ENCODE peak calls at places on chromosomes 13 and 19, in six cellular contexts. Z, S, O, P, Q and R are unnamed samples.

GRCh38 chr13:98556968-98557591 is 19.8 kb downstream of the STK24 start:
- DNase-seq in Q (no peak), O (no peak), P (no peak), S (peak), Z (no peak), R (no peak)

GRCh38 chr13:89490661-89491060 is 1819.5 kb downstream of the SLITRK5 start:
- DNase-seq in P (no peak), O (no peak), S (no peak), Q (no peak), Z (no peak), R (no peak)

GRCh38 chr13:39776439-39776838 is 121.0 kb downstream of the COG6 start:
- DNase-seq in S (no peak), P (no peak), O (peak), Q (no peak), Z (no peak), R (no peak)

GRCh38 chr19:1956868-1957492 is 16.0 kb downstream of the CSNK1G2 start:
- DNase-seq in Q (peak), S (no peak), P (no peak), Z (no peak), O (no peak), R (no peak)

GRCh38 chr19:33290956-33291622 is 11.2 kb downstream of the CEBPA start:
- DNase-seq in O (no peak), S (no peak), P (no peak), Z (no peak), Q (no peak), R (no peak)

GRCh38 chr13:25489238-25489637 is 117.5 kb downstream of the ATP8A2 start:
- DNase-seq in P (no peak), Q (no peak), S (no peak), Z (no peak), O (no peak), R (no peak)

GRCh38 chr19:47310819-47311218 is 1.2 kb downstream of the C5AR1 start:
- DNase-seq in S (no peak), P (peak), O (no peak), Z (no peak), Q (no peak), R (no peak)

GRCh38 chr13:24497742-24498141 is 14.8 kb downstream of the PARP4 start:
- DNase-seq in Z (no peak), S (no peak), Q (no peak), P (no peak), O (no peak), R (no peak)

GRCh38 chr13:40031031-40031430 is 375.6 kb downstream of the COG6 start:
- DNase-seq in O (no peak), Z (no peak), Q (no peak), P (no peak), S (no peak), R (no peak)

GRCh38 chr19:3459322-3459881 is 20.9 kb downstream of the SMIM24 start:
- DNase-seq in S (no peak), P (peak), Z (no peak), Q (peak), O (no peak), R (no peak)

GRCh38 chr19:23698711-23699520 is 11.9 kb upstream of the ZNF675 start:
- DNase-seq in O (no peak), P (no peak), S (no peak), Z (no peak), Q (no peak), R (no peak)

GRCh38 chr13:109610517-109610916 is 175.9 kb downstream of the IRS2 start:
- DNase-seq in Q (no peak), O (no peak), Z (peak), P (peak), S (peak), R (no peak)

GRCh38 chr19:31262673-31263308 is 86.4 kb downstream of the TSHZ3 start:
- DNase-seq in O (no peak), S (no peak), P (peak), Z (no peak), Q (no peak), R (no peak)

GRCh38 chr19:3163230-3163886 is 15.2 kb upstream of the S1PR4 start:
- DNase-seq in Q (peak), O (peak), P (no peak), Z (peak), S (peak), R (peak)

GRCh38 chr13:112441779-112442310 is 65.7 kb downstream of the SPACA7 start:
- DNase-seq in O (no peak), Q (no peak), S (no peak), Z (no peak), P (no peak), R (no peak)

GRCh38 chr13:40774672-40775071 is 3.7 kb upstream of the MRPS31 start:
- DNase-seq in P (no peak), O (no peak), Z (no peak), S (no peak), Q (no peak), R (no peak)

GRCh38 chr19:36379510-36379819 is 464 bp upstream of the ZFP14 start:
- DNase-seq in S (no peak), Z (no peak), Q (no peak), P (no peak), O (no peak), R (no peak)

GRCh38 chr19:49587227-49587626 is 3.8 kb upstream of the PRR12 start:
- DNase-seq in S (no peak), O (no peak), Z (no peak), P (no peak), Q (no peak), R (no peak)

GRCh38 chr13:112202266-112202665 is 135.3 kb downstream of the SOX1 start:
- DNase-seq in S (no peak), O (no peak), P (no peak), Q (no peak), Z (no peak), R (no peak)

GRCh38 chr13:80590551-80590950 is 249.6 kb upstream of the SPRY2 start:
- DNase-seq in O (no peak), Q (no peak), S (no peak), Z (no peak), P (no peak), R (no peak)

GRCh38 chr19:11931051-11931450 is 6.1 kb downstream of the ZNF700 start:
- DNase-seq in S (no peak), P (no peak), O (no peak), Z (no peak), Q (no peak), R (no peak)

GRCh38 chr19:35353635-35354034 is 4.6 kb upstream of the FFAR3 start:
- DNase-seq in Q (no peak), Z (no peak), S (no peak), P (no peak), O (no peak), R (no peak)

GRCh38 chr19:45496349-45496953 is 396 bp downstream of the RTN2 start:
- DNase-seq in P (no peak), O (peak), Z (peak), S (peak), Q (peak), R (peak)

GRCh38 chr13:28438598-28439334 is 56.2 kb downstream of the FLT1 start:
- DNase-seq in P (no peak), Q (no peak), O (no peak), Z (no peak), S (no peak), R (no peak)

GRCh38 chr19:17847538-17848366 is at the start of gene JAK3:
- DNase-seq in Q (no peak), P (peak), S (peak), Z (peak), O (peak), R (peak)

GRCh38 chr13:81388400-81388799 is 1047.5 kb upstream of the SPRY2 start:
- DNase-seq in Q (no peak), S (no peak), O (no peak), Z (no peak), P (no peak), R (no peak)

GRCh38 chr19:46860846-46861690 is at the start of gene ARHGAP35:
- DNase-seq in P (peak), Q (peak), O (peak), Z (no peak), S (peak), R (no peak)

GRCh38 chr19:31444931-31445330 is 95.7 kb upstream of the TSHZ3 start:
- DNase-seq in P (no peak), Z (no peak), Q (no peak), S (no peak), O (no peak), R (no peak)

GRCh38 chr13:52879950-52880650 is 31.7 kb upstream of the PCDH8 start:
- DNase-seq in Q (no peak), Z (no peak), P (no peak), S (no peak), O (no peak), R (no peak)

GRCh38 chr13:28022848-28023518 is 34.5 kb upstream of the URAD start:
- DNase-seq in Z (no peak), O (no peak), P (no peak), Q (no peak), S (no peak), R (no peak)